ENCODE peak calls at places on chromosomes 2 and 18, in four cellular contexts. R is activated T-cell treated with anti-CD3 and anti-CD28 coated beads for 1 hour; B is natural killer cell treated with Interleukin-12 subunit alpha and Interleukin-12 subunit beta and Interleukin-15 and Interleukin-18, amount 100 ng/mL, for 72 hours; V is A172. Y is an unnamed sample.
A peak's percentile ranks its signal among the peaks of the same experiment; 100 is the strongest.

GRCh38 chr2:187523325-187523724 is 30.9 kb downstream of the TFPI start:
- DNase-seq in B (no peak), R (no peak), V (no peak), Y (no peak)

GRCh38 chr2:149490296-149490695 is 97.3 kb downstream of the MMADHC start:
- DNase-seq in R (no peak), V (peak; percentile 45), B (no peak), Y (no peak)

GRCh38 chr2:240454031-240454901 is 18.8 kb downstream of the GPC1 start:
- DNase-seq in B (no peak), R (no peak), V (no peak), Y (no peak)

GRCh38 chr2:145984541-145984940 is 1464.6 kb upstream of the ZEB2 start:
- DNase-seq in V (peak; percentile 68), R (no peak), B (no peak), Y (no peak)

GRCh38 chr18:44452346-44452745 is 228.3 kb upstream of the SETBP1 start:
- DNase-seq in B (no peak), V (no peak), R (no peak), Y (no peak)

GRCh38 chr2:29367986-29368677 is 252.9 kb downstream of the CLIP4 start:
- DNase-seq in R (no peak), B (no peak), V (no peak), Y (no peak)

GRCh38 chr2:97348265-97348664 is 235.3 kb downstream of the ANKRD36 start:
- DNase-seq in V (no peak), B (no peak), R (no peak), Y (no peak)

GRCh38 chr2:240461471-240462072 is 26.1 kb downstream of the GPC1 start:
- DNase-seq in V (no peak), R (no peak), B (peak; percentile 35), Y (no peak)

GRCh38 chr18:21085579-21086161 is 25.9 kb downstream of the ROCK1 start:
- DNase-seq in B (no peak), V (no peak), R (no peak), Y (no peak)

GRCh38 chr2:227623225-227623624 is 5.9 kb downstream of the SCYGR4 start:
- DNase-seq in V (peak; percentile 70), R (no peak), B (no peak), Y (no peak)

GRCh38 chr18:79922971-79923411 is 28.5 kb downstream of the SLC66A2 start:
- DNase-seq in B (no peak), R (no peak), V (no peak), Y (no peak)

GRCh38 chr2:101515512-101515911 is 40.6 kb upstream of the RFX8 start:
- DNase-seq in B (no peak), V (peak; percentile 49), R (no peak), Y (no peak)

GRCh38 chr2:207332473-207333212 is 166.9 kb upstream of the KLF7 start:
- DNase-seq in V (no peak), B (no peak), R (no peak), Y (no peak)

GRCh38 chr2:171316220-171316619 is 117.6 kb downstream of the METTL8 start:
- DNase-seq in B (no peak), R (no peak), V (peak; percentile 9), Y (no peak)

GRCh38 chr2:165067958-165068612 is 112.8 kb upstream of the SLC38A11 start:
- DNase-seq in B (no peak), R (no peak), V (peak; percentile 57), Y (no peak)

GRCh38 chr18:28143725-28144124 is 33.2 kb downstream of the CDH2 start:
- DNase-seq in B (no peak), R (no peak), V (no peak), Y (no peak)